ENCODE peak calls at places on chromosome 20, in eight cellular contexts. C is AG04450, E is GM12878, K is thoracic aorta, J is IMR-90, Y is hepatocyte, M is GM23248, L is heart left ventricle. N is an unnamed sample. For H3K27me3, the result is how much of the 10 kb centered on the place peaks cover.

GRCh38 chr20:64129146-64129782 is 21.9 kb upstream of the NPBWR2 start:
- DNase-seq in C (no peak), E (no peak), K (no peak), J (no peak), Y (no peak), M (no peak), L (peak), N (peak)

GRCh38 chr20:43191946-43192847 is 2.5 kb upstream of the PTPRT start:
- DNase-seq in C (no peak), E (no peak), K (no peak), J (no peak), Y (peak), M (peak), L (no peak), N (peak)

GRCh38 chr20:33064572-33065287 is 11.0 kb downstream of the BPIFB3 start:
- DNase-seq in C (no peak), E (no peak), K (no peak), J (no peak), Y (no peak), M (no peak), L (no peak), N (no peak)

GRCh38 chr20:513429-513828 is 30.2 kb downstream of the CSNK2A1 start:
- DNase-seq in C (no peak), E (no peak), K (no peak), J (peak), Y (no peak), M (peak), L (no peak), N (no peak)

GRCh38 chr20:55579802-55580201 is 425.5 kb downstream of the CBLN4 start:
- DNase-seq in C (no peak), E (no peak), K (no peak), J (no peak), Y (no peak), M (no peak), L (no peak), N (no peak)

GRCh38 chr20:39069976-39070375 is 107.8 kb downstream of the DHX35 start:
- DNase-seq in C (no peak), E (no peak), K (no peak), J (peak), Y (no peak), M (peak), L (no peak), N (no peak)

GRCh38 chr20:58086763-58087566 is 141.5 kb downstream of the ANKRD60 start:
- DNase-seq in C (no peak), E (no peak), K (no peak), J (peak), Y (peak), M (peak), L (no peak), N (peak)

GRCh38 chr20:4173142-4173541 is 157.8 kb upstream of the RNF24 start:
- DNase-seq in C (no peak), E (no peak), K (no peak), J (no peak), Y (no peak), M (no peak), L (no peak), N (no peak)

GRCh38 chr20:52129611-52130010 is 62.0 kb downstream of the ZFP64 start:
- DNase-seq in C (no peak), E (no peak), K (no peak), J (peak), Y (no peak), M (no peak), L (no peak), N (no peak)

GRCh38 chr20:50975701-50976330 is 17.2 kb downstream of the MOCS3 start:
- DNase-seq in C (no peak), E (no peak), K (no peak), J (no peak), Y (no peak), M (no peak), L (no peak), N (no peak)

GRCh38 chr20:44109951-44110361 is 77.0 kb downstream of the JPH2 start:
- DNase-seq in C (no peak), E (no peak), K (no peak), J (no peak), Y (no peak), M (no peak), L (no peak), N (peak)

GRCh38 chr20:9035129-9035528 is 33.8 kb upstream of the PLCB4 start:
- DNase-seq in C (peak), E (no peak), K (no peak), J (peak), Y (peak), M (peak), L (peak), N (no peak)

GRCh38 chr20:54115172-54115854 is 44.9 kb upstream of the BCAS1 start:
- DNase-seq in C (no peak), E (no peak), K (no peak), J (peak), Y (peak), M (peak), L (peak), N (no peak)

GRCh38 chr20:22984611-22985010 is 50.5 kb upstream of the SSTR4 start:
- DNase-seq in C (no peak), E (no peak), K (no peak), J (no peak), Y (no peak), M (no peak), L (peak), N (no peak)

GRCh38 chr20:3071610-3072529 is at the start of gene OXT:
- DNase-seq in C (no peak), E (no peak), K (no peak), J (no peak), Y (peak), M (peak), L (peak), N (peak)

GRCh38 chr20:25077610-25078169 is 4.3 kb downstream of the VSX1 start:
- DNase-seq in C (no peak), E (no peak), K (no peak), J (peak), Y (no peak), M (peak), L (peak), N (no peak)

GRCh38 chr20:5400164-5400762 is 83.5 kb upstream of the PROKR2 start:
- DNase-seq in C (no peak), E (no peak), K (no peak), J (peak), Y (peak), M (peak), L (no peak), N (peak)

GRCh38 chr20:10501377-10501776 is 66.3 kb downstream of the SLX4IP start:
- DNase-seq in C (no peak), E (no peak), K (no peak), J (no peak), Y (no peak), M (no peak), L (no peak), N (no peak)

GRCh38 chr20:50415516-50416268 is 94.5 kb upstream of the PTPN1 start:
- DNase-seq in C (no peak), E (no peak), K (peak), J (peak), Y (peak), M (peak), L (peak), N (peak)

GRCh38 chr20:52457826-52458225 is 266.2 kb upstream of the ZFP64 start:
- DNase-seq in C (no peak), E (no peak), K (no peak), J (peak), Y (peak), M (peak), L (no peak), N (no peak)

GRCh38 chr20:13363473-13363872 is 142.4 kb downstream of the ISM1 start:
- DNase-seq in C (no peak), E (no peak), K (no peak), J (no peak), Y (no peak), M (no peak), L (no peak), N (no peak)

GRCh38 chr20:49510562-49511117 is 28.2 kb upstream of the KCNB1 start:
- DNase-seq in C (peak), E (no peak), K (no peak), J (peak), Y (peak), M (peak), L (peak), N (no peak)

GRCh38 chr20:2237059-2237458 is 58.7 kb upstream of the TGM3 start:
- DNase-seq in C (peak), E (no peak), K (no peak), J (peak), Y (peak), M (peak), L (peak), N (no peak)

GRCh38 chr20:14986026-14986655 is 648.7 kb upstream of the FLRT3 start:
- DNase-seq in C (no peak), E (no peak), K (no peak), J (no peak), Y (peak), M (no peak), L (no peak), N (no peak)

GRCh38 chr20:49595811-49596545 is 28.0 kb upstream of the PTGIS start:
- DNase-seq in C (no peak), E (no peak), K (no peak), J (peak), Y (no peak), M (peak), L (peak), N (no peak)

GRCh38 chr20:20366551-20366895 is 1.4 kb upstream of the INSM1 start:
- DNase-seq in C (no peak), E (no peak), K (no peak), J (no peak), Y (no peak), M (no peak), L (no peak), N (no peak)

GRCh38 chr20:24670981-24671380 is 201.6 kb downstream of the SYNDIG1 start:
- DNase-seq in C (no peak), E (no peak), K (no peak), J (no peak), Y (no peak), M (no peak), L (no peak), N (no peak)

GRCh38 chr20:51373713-51374481 is 168.6 kb downstream of the NFATC2 start:
- DNase-seq in C (no peak), E (no peak), K (no peak), J (no peak), Y (peak), M (no peak), L (no peak), N (no peak)

GRCh38 chr20:63958471-63958870 is 2.3 kb upstream of the UCKL1 start:
- DNase-seq in C (no peak), E (no peak), K (no peak), J (no peak), Y (no peak), M (no peak), L (no peak), N (peak)

GRCh38 chr20:62797671-62798532 is 1.6 kb downstream of the MRGBP start:
- DNase-seq in C (no peak), E (no peak), K (no peak), J (no peak), Y (peak), M (no peak), L (no peak), N (peak)
- H3K4me3 ChIP-seq in C (peak), E (peak), K (no peak), J (no peak), Y (no peak), M (no peak), L (no peak), N (no peak)

GRCh38 chr20:40953856-40954255 is 74.8 kb upstream of the TOP1 start:
- DNase-seq in C (no peak), E (no peak), K (no peak), J (peak), Y (no peak), M (peak), L (no peak), N (no peak)
- H3K27me3 ChIP-seq in C (under half), E (under half), K (under half), J (under half), Y (under half), M (under half), L (under half), N (under half)

GRCh38 chr20:21522479-21523397 is 8.9 kb upstream of the NKX2-2 start:
- DNase-seq in C (no peak), E (no peak), K (no peak), J (no peak), Y (no peak), M (no peak), L (no peak), N (peak)
- H3K4me3 ChIP-seq in C (no peak), E (no peak), K (no peak), J (no peak), Y (no peak), M (no peak), L (peak), N (peak)

GRCh38 chr20:47809561-47809960 is 24.3 kb upstream of the SULF2 start:
- DNase-seq in C (no peak), E (no peak), K (no peak), J (no peak), Y (peak), M (no peak), L (no peak), N (peak)
- H3K27me3 ChIP-seq in C (under half), E (under half), K (under half), J (under half), Y (under half), M (under half), L (under half), N (under half)

GRCh38 chr20:17533396-17533795 is 2.2 kb upstream of the BFSP1 start:
- DNase-seq in C (no peak), E (no peak), K (no peak), J (peak), Y (peak), M (peak), L (no peak), N (peak)

GRCh38 chr20:17529586-17529985 is 1.6 kb downstream of the BFSP1 start:
- DNase-seq in C (no peak), E (no peak), K (no peak), J (no peak), Y (no peak), M (no peak), L (no peak), N (no peak)

GRCh38 chr20:17530153-17530552 is 1.0 kb downstream of the BFSP1 start:
- DNase-seq in C (no peak), E (no peak), K (no peak), J (no peak), Y (no peak), M (no peak), L (no peak), N (no peak)

GRCh38 chr20:17531537-17532025 is 402 bp upstream of the BFSP1 start:
- DNase-seq in C (no peak), E (no peak), K (no peak), J (no peak), Y (no peak), M (no peak), L (no peak), N (no peak)

DNA sequence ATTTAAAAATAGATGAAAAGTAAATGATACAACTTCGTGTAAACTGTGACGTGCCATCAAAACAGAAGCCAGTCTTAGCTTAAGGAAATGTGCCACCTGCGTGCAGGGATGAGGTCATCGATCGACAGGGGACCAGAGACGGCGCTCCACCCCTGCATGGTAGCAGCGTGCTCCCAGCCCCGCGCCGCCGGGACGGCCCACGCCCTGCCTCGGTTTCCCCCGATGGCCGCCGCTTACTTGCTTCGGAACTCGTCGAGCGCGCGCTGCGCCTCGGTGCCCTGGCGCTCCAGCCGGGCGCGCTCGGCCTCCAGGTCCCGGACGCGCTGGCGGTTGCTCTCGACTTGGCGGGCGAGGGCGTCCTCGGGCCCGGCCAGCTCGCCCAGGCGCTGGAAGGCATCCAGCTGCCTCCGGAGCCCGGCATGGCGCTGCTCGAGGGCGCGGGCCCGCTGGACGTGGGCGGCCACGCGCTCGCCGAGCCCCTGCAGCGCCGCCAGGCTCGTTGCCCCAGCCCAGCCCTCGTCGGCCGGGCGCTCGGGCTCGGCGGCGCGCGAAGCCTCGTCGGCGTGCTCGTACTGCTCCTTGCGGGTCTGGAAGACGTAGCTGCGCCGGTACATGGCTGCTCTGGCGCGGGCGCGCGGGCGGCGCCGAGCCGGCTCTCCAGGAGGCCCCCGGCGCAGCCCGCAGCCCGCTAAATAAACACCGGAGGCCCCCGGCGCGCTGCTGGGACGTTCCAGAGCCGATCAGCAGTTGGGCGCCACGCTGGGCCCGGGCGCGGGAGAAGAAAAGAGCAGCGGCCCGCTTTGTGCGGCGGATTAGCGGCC is at the start of gene BFSP1:
- DNase-seq in C (no peak), E (no peak), K (no peak), J (peak), Y (peak), M (peak), L (peak), N (peak)
- H3K4me3 ChIP-seq in C (peak), E (peak), K (peak), J (peak), Y (peak), M (peak), L (peak), N (peak)

N was measured in H7.